ENCODE peak calls at places on chromosome 9, in ten cellular contexts. S is CD4-positive, CD25-positive, alpha-beta regulatory T cell; N is CD4-positive, alpha-beta memory T cell; B is PC-9; R is Peyer's patch; H is H9; Q is ascending aorta; G is right cardiac atrium; I is CD8-positive, alpha-beta memory T cell; Y is heart right ventricle. T is an unnamed sample.

GRCh38 chr9:109816490-109816889 is 36.5 kb downstream of the PALM2AKAP2 start:
- DNase-seq in S (no peak), N (no peak), B (peak; percentile 92), R (no peak), H (no peak), Q (peak; percentile 93), G (peak; percentile 24), I (no peak), Y (peak; percentile 74), T (peak; percentile 94)

GRCh38 chr9:99096409-99096808 is 8.5 kb upstream of the TGFBR1 start:
- DNase-seq in S (no peak), N (no peak), B (no peak), R (no peak), H (no peak), Q (no peak), G (no peak), I (no peak), Y (no peak), T (no peak)

GRCh38 chr9:94164756-94165549 is 80.7 kb downstream of the PTPDC1 start:
- DNase-seq in S (no peak), N (no peak), B (no peak), R (no peak), H (no peak), Q (no peak), G (no peak), I (no peak), Y (no peak), T (no peak)

GRCh38 chr9:13113201-13113600 is 166.3 kb downstream of the MPDZ start:
- DNase-seq in S (no peak), N (no peak), B (no peak), R (no peak), H (no peak), Q (no peak), G (no peak), I (no peak), Y (no peak), T (peak; percentile 16)

GRCh38 chr9:27595733-27596132 is 22.5 kb upstream of the C9orf72 start:
- DNase-seq in S (no peak), N (no peak), B (no peak), R (no peak), H (no peak), Q (no peak), G (no peak), I (no peak), Y (no peak), T (no peak)

GRCh38 chr9:98899399-98900056 is 44.2 kb upstream of the COL15A1 start:
- DNase-seq in S (no peak), N (no peak), B (no peak), R (no peak), H (no peak), Q (no peak), G (no peak), I (no peak), Y (no peak), T (peak; percentile 75)

GRCh38 chr9:109986423-109987055 is 206.5 kb downstream of the PALM2AKAP2 start:
- DNase-seq in S (peak; percentile 28), N (no peak), B (peak; percentile 74), R (no peak), H (no peak), Q (no peak), G (no peak), I (no peak), Y (no peak), T (peak; percentile 49)

GRCh38 chr9:36282275-36282674 is 24.0 kb upstream of the GNE start:
- DNase-seq in S (no peak), N (no peak), B (no peak), R (no peak), H (no peak), Q (no peak), G (no peak), I (no peak), Y (no peak), T (no peak)

GRCh38 chr9:132804576-132805295 is 73.3 kb downstream of the AK8 start:
- DNase-seq in S (no peak), N (no peak), B (no peak), R (no peak), H (no peak), Q (no peak), G (no peak), I (no peak), Y (no peak), T (no peak)

GRCh38 chr9:125758986-125759811 is 12.0 kb downstream of the PBX3 start:
- DNase-seq in S (no peak), N (no peak), B (no peak), R (no peak), H (no peak), Q (no peak), G (no peak), I (no peak), Y (no peak), T (no peak)

GRCh38 chr9:105116047-105116868 is 128.2 kb upstream of the SLC44A1 start:
- DNase-seq in S (no peak), N (no peak), B (peak; percentile 92), R (peak; percentile 48), H (peak; percentile 31), Q (no peak), G (no peak), I (no peak), Y (no peak), T (no peak)

GRCh38 chr9:136656339-136656738 is 6.4 kb upstream of the EGFL7 start:
- DNase-seq in S (no peak), N (no peak), B (no peak), R (no peak), H (no peak), Q (no peak), G (peak; percentile 47), I (no peak), Y (peak; percentile 9), T (no peak)

GRCh38 chr9:123437201-123437600 is 81.2 kb downstream of the CRB2 start:
- DNase-seq in S (no peak), N (no peak), B (no peak), R (peak; percentile 24), H (peak; percentile 17), Q (peak; percentile 30), G (no peak), I (no peak), Y (no peak), T (no peak)

GRCh38 chr9:123414921-123415592 is 59.1 kb downstream of the CRB2 start:
- DNase-seq in S (no peak), N (no peak), B (no peak), R (no peak), H (no peak), Q (no peak), G (no peak), I (no peak), Y (no peak), T (no peak)

GRCh38 chr9:129686736-129687135 is 21.3 kb downstream of the PRRX2 start:
- DNase-seq in S (no peak), N (no peak), B (no peak), R (no peak), H (no peak), Q (no peak), G (peak; percentile 15), I (no peak), Y (no peak), T (no peak)

DNA sequence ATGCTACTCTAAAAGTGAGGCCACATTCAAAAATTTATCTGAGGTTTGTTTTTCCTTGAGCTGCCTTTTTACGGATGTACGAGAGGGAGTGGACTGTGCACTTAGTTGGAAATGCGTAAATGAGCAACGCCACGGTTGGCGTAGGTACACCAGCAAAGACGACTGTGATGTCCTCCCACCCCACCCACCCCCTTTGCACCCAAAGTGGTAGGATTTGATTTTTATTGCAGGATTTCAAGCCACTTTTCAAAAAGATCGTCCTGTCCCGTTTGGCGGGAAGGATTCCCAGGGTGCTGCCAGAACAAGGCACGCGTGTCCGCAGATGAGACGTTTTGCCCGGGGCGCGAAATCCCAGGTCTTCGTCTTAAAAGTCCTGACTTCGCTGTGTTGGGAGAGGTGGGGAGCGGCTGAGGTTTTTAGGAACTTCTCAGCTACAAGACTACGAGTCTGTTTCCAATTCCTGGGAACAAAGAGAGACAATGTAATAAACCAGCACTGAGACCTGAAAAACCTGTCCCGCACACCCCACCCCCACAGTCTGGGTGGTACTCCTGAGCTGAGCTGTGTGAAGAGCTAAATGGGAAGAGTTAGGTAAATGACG is 1.0 kb upstream of the TLE1 start:
- DNase-seq in S (peak; percentile 2), N (no peak), B (peak; percentile 92), R (peak; percentile 59), H (peak; percentile 53), Q (peak; percentile 68), G (peak; percentile 68), I (no peak), Y (peak; percentile 28), T (no peak)
- H3K27ac ChIP-seq in S (no peak overlapping the region), N (no peak overlapping the region), B (peak overlapping the region; percentile 91), R (peak overlapping the region; percentile 93), H (no peak overlapping the region), Q (peak overlapping the region; percentile 59), G (no peak overlapping the region), I (no peak overlapping the region), Y (peak overlapping the region; percentile 41), T (peak overlapping the region; percentile 65)

DNA sequence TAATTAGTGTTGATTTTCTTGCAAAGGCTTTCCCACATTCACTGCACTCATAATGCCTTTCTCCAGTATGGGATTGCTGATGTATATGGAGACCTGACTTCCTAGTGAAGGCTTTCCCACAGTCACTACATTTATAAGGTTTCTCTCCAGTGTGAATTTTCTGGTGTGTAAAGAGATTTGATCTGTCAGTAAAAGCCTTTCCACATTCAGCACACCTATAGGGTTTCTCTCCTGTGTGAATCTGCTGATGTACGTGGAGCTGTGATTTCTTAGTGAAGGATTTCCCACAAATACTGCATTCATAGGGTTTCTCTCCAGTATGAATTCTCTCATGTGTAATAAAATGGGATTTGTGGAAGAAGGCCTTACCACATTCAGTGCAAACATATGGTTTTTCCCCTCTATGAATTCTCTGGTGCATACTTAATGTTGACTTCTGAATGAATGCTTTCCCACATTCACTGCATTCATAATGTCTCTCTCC is 31.1 kb downstream of the ZNF484 start:
- DNase-seq in S (no peak), N (no peak), B (no peak), R (no peak), H (no peak), Q (no peak), G (no peak), I (no peak), Y (no peak), T (no peak)
- H3K9me3 ChIP-seq in S (peaks cover 82% of the 10 kb centered on the region), N (peaks cover 41% of the 10 kb centered on the region), B (peaks cover 66% of the 10 kb centered on the region), R (peaks cover 61% of the 10 kb centered on the region), H (peaks cover 33% of the 10 kb centered on the region), Q (peaks cover 97% of the 10 kb centered on the region), G (peaks cover 4% of the 10 kb centered on the region), I (peaks cover 35% of the 10 kb centered on the region), Y (peaks cover 36% of the 10 kb centered on the region), T (peaks cover 34% of the 10 kb centered on the region)

DNA sequence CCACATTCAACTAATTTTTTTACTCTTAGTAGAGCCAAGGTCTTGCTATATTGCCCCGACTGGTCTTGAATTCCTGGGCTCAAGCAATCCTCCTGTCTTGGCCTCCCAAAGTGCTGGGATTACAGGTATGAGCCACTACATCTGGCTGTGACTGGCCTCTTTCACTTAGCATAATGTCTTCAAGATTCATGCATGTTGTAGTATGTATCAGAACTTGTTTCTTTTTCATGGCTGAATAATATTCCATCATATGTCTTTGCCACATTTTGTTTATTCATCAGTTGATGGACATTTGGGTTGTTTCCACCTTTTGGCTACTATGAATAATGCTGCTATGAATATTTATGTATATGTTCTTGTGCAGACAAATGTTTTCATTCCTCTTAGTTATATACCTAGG is 12.8 kb upstream of the WHRN start:
- DNase-seq in S (no peak), N (no peak), B (no peak), R (no peak), H (no peak), Q (no peak), G (no peak), I (no peak), Y (no peak), T (no peak)
- H3K27me3 ChIP-seq in S (peaks cover 14% of the 10 kb centered on the region), N (no peaks in the 10 kb centered on the region), B (no peaks in the 10 kb centered on the region), R (no peaks in the 10 kb centered on the region), H (no peaks in the 10 kb centered on the region), Q (no peaks in the 10 kb centered on the region), G (no peaks in the 10 kb centered on the region), I (no peaks in the 10 kb centered on the region), Y (peaks cover 55% of the 10 kb centered on the region), T (peaks cover 20% of the 10 kb centered on the region)

GRCh38 chr9:34451545-34451944 is 6.8 kb downstream of the FAM219A start:
- DNase-seq in S (peak; percentile 15), N (no peak), B (peak; percentile 52), R (no peak), H (no peak), Q (no peak), G (no peak), I (no peak), Y (no peak), T (no peak)
- H3K27ac ChIP-seq in S (no peak overlapping the region), N (no peak overlapping the region), B (peak overlapping the region; percentile 50), R (no peak overlapping the region), H (no peak overlapping the region), Q (no peak overlapping the region), G (peak overlapping the region; percentile 69), I (no peak overlapping the region), Y (peak overlapping the region; percentile 53), T (no peak overlapping the region)